ENCODE peak calls at places on chromosomes 2 and 18, in six cellular contexts. One of them, this sample, is unnamed.

GRCh38 chr2:43219383-43220228 is 6.8 kb downstream of the ZFP36L2 start:
- DNase-seq in cardiac fibroblast: peak
- DNase-seq in left ventricle myocardium inferior: peak
- DNase-seq in stomach: peak
- DNase-seq in neural crest cell: peak
- DNase-seq in heart right ventricle: peak
- DNase-seq in this sample: no peak

GRCh38 chr2:17226941-17227340 is 291.3 kb downstream of the RAD51AP2 start:
- DNase-seq in cardiac fibroblast: no peak
- DNase-seq in left ventricle myocardium inferior: no peak
- DNase-seq in stomach: no peak
- DNase-seq in heart right ventricle: no peak
- DNase-seq in neural crest cell: no peak
- DNase-seq in this sample: no peak

GRCh38 chr18:52060612-52061259 is 279.3 kb upstream of the DCC start:
- DNase-seq in left ventricle myocardium inferior: no peak
- DNase-seq in neural crest cell: no peak
- DNase-seq in heart right ventricle: no peak
- DNase-seq in stomach: no peak
- DNase-seq in cardiac fibroblast: no peak
- DNase-seq in this sample: no peak

GRCh38 chr2:120525056-120526046 is 179.4 kb downstream of the INHBB start:
- DNase-seq in left ventricle myocardium inferior: no peak
- DNase-seq in cardiac fibroblast: peak
- DNase-seq in stomach: no peak
- DNase-seq in heart right ventricle: peak
- DNase-seq in neural crest cell: no peak
- DNase-seq in this sample: no peak

GRCh38 chr2:30828586-30828985 is 21.3 kb upstream of the CAPN13 start:
- DNase-seq in left ventricle myocardium inferior: no peak
- DNase-seq in heart right ventricle: no peak
- DNase-seq in neural crest cell: no peak
- DNase-seq in cardiac fibroblast: no peak
- DNase-seq in stomach: no peak
- DNase-seq in this sample: no peak

GRCh38 chr2:70850905-70851304 is 15.3 kb upstream of the CD207 start:
- DNase-seq in heart right ventricle: no peak
- DNase-seq in left ventricle myocardium inferior: no peak
- DNase-seq in stomach: no peak
- DNase-seq in neural crest cell: no peak
- DNase-seq in cardiac fibroblast: no peak
- DNase-seq in this sample: no peak

GRCh38 chr2:186349508-186349907 is 136.6 kb upstream of the ZC3H15 start:
- DNase-seq in cardiac fibroblast: peak
- DNase-seq in neural crest cell: no peak
- DNase-seq in stomach: no peak
- DNase-seq in left ventricle myocardium inferior: no peak
- DNase-seq in heart right ventricle: no peak
- DNase-seq in this sample: no peak

GRCh38 chr2:217903859-217904613 is 98.8 kb downstream of the TNS1 start:
- DNase-seq in heart right ventricle: peak
- DNase-seq in neural crest cell: no peak
- DNase-seq in stomach: peak
- DNase-seq in left ventricle myocardium inferior: peak
- DNase-seq in cardiac fibroblast: peak
- DNase-seq in this sample: no peak

GRCh38 chr2:145066795-145067194 is 546.9 kb upstream of the ZEB2 start:
- DNase-seq in cardiac fibroblast: no peak
- DNase-seq in heart right ventricle: peak
- DNase-seq in neural crest cell: no peak
- DNase-seq in left ventricle myocardium inferior: peak
- DNase-seq in stomach: no peak
- DNase-seq in this sample: no peak

GRCh38 chr18:69866250-69866649 is 81.4 kb downstream of the CD226 start:
- DNase-seq in stomach: no peak
- DNase-seq in left ventricle myocardium inferior: no peak
- DNase-seq in cardiac fibroblast: no peak
- DNase-seq in heart right ventricle: no peak
- DNase-seq in neural crest cell: no peak
- DNase-seq in this sample: no peak

GRCh38 chr2:26561918-26562810 is 79.0 kb downstream of the CIB4 start:
- DNase-seq in cardiac fibroblast: peak
- DNase-seq in stomach: peak
- DNase-seq in heart right ventricle: peak
- DNase-seq in left ventricle myocardium inferior: peak
- DNase-seq in neural crest cell: no peak
- DNase-seq in this sample: no peak

GRCh38 chr2:186256540-186256939 is 229.5 kb upstream of the ZC3H15 start:
- DNase-seq in stomach: no peak
- DNase-seq in left ventricle myocardium inferior: no peak
- DNase-seq in neural crest cell: no peak
- DNase-seq in heart right ventricle: no peak
- DNase-seq in cardiac fibroblast: peak
- DNase-seq in this sample: no peak

GRCh38 chr18:10145523-10145922 is 231.7 kb downstream of the VAPA start:
- DNase-seq in cardiac fibroblast: no peak
- DNase-seq in heart right ventricle: no peak
- DNase-seq in left ventricle myocardium inferior: no peak
- DNase-seq in stomach: no peak
- DNase-seq in neural crest cell: no peak
- DNase-seq in this sample: no peak

GRCh38 chr2:3293221-3293620 is 84.4 kb downstream of the EIPR1 start:
- DNase-seq in neural crest cell: no peak
- DNase-seq in cardiac fibroblast: no peak
- DNase-seq in stomach: peak
- DNase-seq in left ventricle myocardium inferior: no peak
- DNase-seq in heart right ventricle: no peak
- DNase-seq in this sample: no peak

GRCh38 chr2:12809526-12809925 is 92.8 kb downstream of the TRIB2 start:
- DNase-seq in cardiac fibroblast: peak
- DNase-seq in left ventricle myocardium inferior: peak
- DNase-seq in stomach: no peak
- DNase-seq in heart right ventricle: peak
- DNase-seq in neural crest cell: no peak
- DNase-seq in this sample: no peak

GRCh38 chr2:237603718-237604362 is 13.3 kb upstream of the RAB17 start:
- DNase-seq in heart right ventricle: peak
- DNase-seq in neural crest cell: no peak
- DNase-seq in left ventricle myocardium inferior: no peak
- DNase-seq in stomach: no peak
- DNase-seq in cardiac fibroblast: peak
- DNase-seq in this sample: no peak

GRCh38 chr2:237602409-237602808 is 11.9 kb upstream of the RAB17 start:
- DNase-seq in stomach: no peak
- DNase-seq in neural crest cell: no peak
- DNase-seq in cardiac fibroblast: no peak
- DNase-seq in left ventricle myocardium inferior: no peak
- DNase-seq in heart right ventricle: no peak
- DNase-seq in this sample: no peak

GRCh38 chr2:237603049-237603717 is 12.6 kb upstream of the RAB17 start:
- DNase-seq in cardiac fibroblast: no peak
- DNase-seq in left ventricle myocardium inferior: no peak
- DNase-seq in heart right ventricle: no peak
- DNase-seq in neural crest cell: no peak
- DNase-seq in stomach: no peak
- DNase-seq in this sample: no peak

GRCh38 chr2:237604391-237604790 is 13.9 kb upstream of the RAB17 start:
- DNase-seq in stomach: no peak
- DNase-seq in heart right ventricle: no peak
- DNase-seq in cardiac fibroblast: no peak
- DNase-seq in neural crest cell: no peak
- DNase-seq in left ventricle myocardium inferior: no peak
- DNase-seq in this sample: no peak

DNA sequence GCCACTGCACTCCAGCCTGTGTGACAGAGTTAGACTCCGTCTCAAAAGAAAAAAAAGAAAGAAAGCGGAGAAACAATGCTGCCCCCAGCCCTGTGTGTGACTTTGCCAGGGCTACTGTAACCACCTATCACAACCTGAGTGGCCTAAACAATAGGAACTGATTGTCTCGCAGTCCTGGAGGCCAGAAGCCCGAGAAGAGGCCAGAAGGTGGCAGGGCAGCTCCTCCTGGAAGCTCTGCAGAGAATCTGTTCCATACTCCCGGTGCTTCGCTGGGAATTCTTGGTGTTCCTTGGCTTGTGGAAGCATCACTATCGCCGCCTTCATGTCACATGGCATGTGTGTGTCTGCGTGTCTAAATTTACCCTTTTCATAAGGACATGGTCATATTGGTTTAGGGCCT is 14.4 kb upstream of the RAB17 start:
- DNase-seq in heart right ventricle: no peak
- DNase-seq in stomach: peak
- DNase-seq in neural crest cell: no peak
- DNase-seq in left ventricle myocardium inferior: no peak
- DNase-seq in cardiac fibroblast: peak
- DNase-seq in this sample: no peak
- TF ChIP-seq CTCF in heart right ventricle: no peak
- TF ChIP-seq CTCF in stomach: no peak
- TF ChIP-seq CTCF in neural crest cell: peak
- TF ChIP-seq CTCF in left ventricle myocardium inferior: peak
- TF ChIP-seq CTCF in cardiac fibroblast: peak
- TF ChIP-seq CTCF in this sample: peak

DNA sequence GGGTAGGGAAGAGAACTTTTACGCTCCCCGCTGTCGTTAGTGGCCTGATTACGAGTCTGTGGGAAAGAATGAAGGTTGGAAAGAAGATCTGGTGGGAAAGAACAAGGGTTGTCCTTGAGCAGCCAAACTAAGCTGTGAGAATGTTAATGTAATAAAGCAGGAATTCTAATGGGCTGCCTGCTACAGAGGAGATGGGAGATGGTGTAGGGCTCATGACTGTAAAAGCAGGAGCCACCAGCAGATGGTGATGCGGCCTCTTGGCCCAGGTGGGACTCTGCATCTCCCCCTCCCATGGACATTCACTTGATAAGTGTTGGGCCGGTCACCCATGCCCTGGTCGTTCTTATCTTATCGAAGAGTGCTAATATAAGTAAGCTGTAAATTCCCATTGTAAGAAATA is 150.0 kb downstream of the NEDD4L start:
- DNase-seq in left ventricle myocardium inferior: no peak
- DNase-seq in neural crest cell: no peak
- DNase-seq in heart right ventricle: no peak
- DNase-seq in stomach: peak
- DNase-seq in cardiac fibroblast: no peak
- DNase-seq in this sample: no peak
- TF ChIP-seq CTCF in left ventricle myocardium inferior: peak
- TF ChIP-seq CTCF in neural crest cell: peak
- TF ChIP-seq CTCF in heart right ventricle: peak
- TF ChIP-seq CTCF in stomach: peak
- TF ChIP-seq CTCF in cardiac fibroblast: peak
- TF ChIP-seq CTCF in this sample: peak

GRCh38 chr2:241111443-241111810 is 9.3 kb upstream of the MTERF4 start:
- DNase-seq in cardiac fibroblast: no peak
- DNase-seq in left ventricle myocardium inferior: no peak
- DNase-seq in neural crest cell: no peak
- DNase-seq in stomach: no peak
- DNase-seq in heart right ventricle: no peak
- DNase-seq in this sample: no peak

GRCh38 chr2:241110607-241111442 is 8.7 kb upstream of the MTERF4 start:
- DNase-seq in left ventricle myocardium inferior: no peak
- DNase-seq in heart right ventricle: no peak
- DNase-seq in cardiac fibroblast: no peak
- DNase-seq in neural crest cell: no peak
- DNase-seq in stomach: no peak
- DNase-seq in this sample: no peak

GRCh38 chr2:241108271-241109209 is 6.5 kb upstream of the MTERF4 start:
- DNase-seq in neural crest cell: no peak
- DNase-seq in heart right ventricle: no peak
- DNase-seq in cardiac fibroblast: no peak
- DNase-seq in left ventricle myocardium inferior: no peak
- DNase-seq in stomach: no peak
- DNase-seq in this sample: no peak

GRCh38 chr2:241110089-241110606 is 8.1 kb upstream of the MTERF4 start:
- DNase-seq in neural crest cell: no peak
- DNase-seq in heart right ventricle: no peak
- DNase-seq in stomach: peak
- DNase-seq in cardiac fibroblast: no peak
- DNase-seq in left ventricle myocardium inferior: no peak
- DNase-seq in this sample: no peak

DNA sequence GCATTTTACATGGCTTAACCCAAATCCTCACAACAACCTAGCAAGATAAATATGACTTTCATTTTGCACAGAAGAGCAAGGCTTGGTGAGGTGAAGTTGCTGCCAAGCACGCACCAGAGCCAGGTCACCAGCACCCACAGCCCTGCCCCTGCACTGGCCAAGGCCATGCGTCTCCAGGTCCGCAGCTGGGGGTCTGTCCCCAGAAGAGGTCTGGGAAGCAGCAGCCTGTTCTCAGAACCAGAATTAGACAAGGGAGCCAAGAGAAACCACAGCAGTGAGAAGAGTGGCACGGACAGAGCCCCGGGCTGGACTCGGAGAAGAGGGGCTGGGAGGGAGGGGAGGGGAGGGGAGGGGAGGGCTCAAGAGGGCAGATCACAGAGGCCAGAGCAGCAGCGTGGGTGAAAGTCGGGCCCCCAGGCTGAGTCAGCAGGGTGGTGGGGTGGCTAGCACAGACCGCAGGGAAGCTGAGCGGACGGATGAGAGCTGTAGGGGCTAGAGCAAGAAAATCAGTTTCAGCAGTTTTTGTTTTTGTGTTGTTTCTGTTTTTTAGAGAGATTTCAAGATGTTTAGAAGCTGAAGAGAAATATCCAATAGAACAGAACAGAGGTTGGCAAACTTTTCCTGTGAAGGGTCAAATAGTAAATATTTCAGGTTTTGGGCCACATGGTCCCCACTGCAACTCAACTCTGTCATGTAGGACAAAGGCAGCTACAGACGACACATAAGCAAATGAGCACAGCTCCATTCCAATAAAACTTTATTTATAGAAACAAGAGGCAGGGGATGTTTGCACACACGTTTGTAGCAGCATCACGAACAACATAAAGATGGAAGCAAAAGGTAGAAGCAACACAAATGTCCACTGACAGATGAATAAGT is 7.4 kb upstream of the MTERF4 start:
- DNase-seq in neural crest cell: no peak
- DNase-seq in cardiac fibroblast: no peak
- DNase-seq in stomach: no peak
- DNase-seq in heart right ventricle: no peak
- DNase-seq in left ventricle myocardium inferior: no peak
- DNase-seq in this sample: no peak
- TF ChIP-seq CTCF in neural crest cell: no peak
- TF ChIP-seq CTCF in cardiac fibroblast: no peak
- TF ChIP-seq CTCF in stomach: no peak
- TF ChIP-seq CTCF in heart right ventricle: no peak
- TF ChIP-seq CTCF in left ventricle myocardium inferior: no peak
- TF ChIP-seq CTCF in this sample: no peak

GRCh38 chr2:231685349-231686191 is 22.8 kb upstream of the PTMA start:
- DNase-seq in neural crest cell: no peak
- DNase-seq in stomach: no peak
- DNase-seq in heart right ventricle: no peak
- DNase-seq in left ventricle myocardium inferior: no peak
- DNase-seq in cardiac fibroblast: no peak
- DNase-seq in this sample: no peak
- TF ChIP-seq CTCF in neural crest cell: peak
- TF ChIP-seq CTCF in stomach: no peak
- TF ChIP-seq CTCF in heart right ventricle: no peak
- TF ChIP-seq CTCF in left ventricle myocardium inferior: no peak
- TF ChIP-seq CTCF in cardiac fibroblast: peak
- TF ChIP-seq CTCF in this sample: peak